ENCODE peak calls at places on chromosomes 6 and 20, in four cellular contexts. Y is uterus, B is fibroblast of pulmonary artery, L is astrocyte of the cerebellum. F is an unnamed sample.

GRCh38 chr20:535958-536357 is 7.6 kb downstream of the CSNK2A1 start:
- DNase-seq in L (no peak), Y (no peak), B (peak; percentile 20), F (peak; percentile 38)

GRCh38 chr6:150368762-150369161 is at the start of gene IYD:
- DNase-seq in Y (no peak), B (no peak), L (no peak), F (no peak)

GRCh38 chr20:61589055-61589385 is 337.0 kb downstream of the CDH4 start:
- DNase-seq in B (peak; percentile 49), L (peak; percentile 82), Y (no peak), F (peak; percentile 45)

GRCh38 chr6:139308936-139309603 is 17.3 kb upstream of the TXLNB start:
- DNase-seq in Y (peak; percentile 31), L (no peak), B (peak; percentile 85), F (peak; percentile 85)

GRCh38 chr6:1123976-1124375 is 187.9 kb upstream of the FOXQ1 start:
- DNase-seq in B (no peak), L (no peak), Y (no peak), F (no peak)

GRCh38 chr20:12077835-12078374 is 160.2 kb downstream of the BTBD3 start:
- DNase-seq in Y (peak; percentile 60), B (no peak), L (no peak), F (no peak)

GRCh38 chr6:79249136-79249535 is 14.7 kb upstream of the HMGN3 start:
- DNase-seq in L (no peak), B (no peak), Y (no peak), F (no peak)

GRCh38 chr6:43771858-43772570 is 2.0 kb downstream of the VEGFA start:
- DNase-seq in Y (peak; percentile 54), B (peak; percentile 43), L (no peak), F (peak; percentile 47)

GRCh38 chr6:155418017-155418749 is 37.5 kb downstream of the NOX3 start:
- DNase-seq in B (peak; percentile 77), Y (peak; percentile 48), L (peak; percentile 34), F (peak; percentile 70)

GRCh38 chr20:45779011-45779915 is 12.4 kb downstream of the WFDC3 start:
- DNase-seq in L (peak; percentile 99), Y (peak; percentile 97), B (peak; percentile 97), F (peak; percentile 98)

GRCh38 chr6:98833101-98834059 is 994 bp upstream of the POU3F2 start:
- DNase-seq in B (peak; percentile 26), L (no peak), Y (no peak), F (peak; percentile 45)

GRCh38 chr6:100948381-100949133 is 67.4 kb upstream of the ASCC3 start:
- DNase-seq in L (no peak), Y (no peak), B (peak; percentile 25), F (peak; percentile 27)

GRCh38 chr6:170085475-170086401 is 205.1 kb downstream of the DLL1 start:
- DNase-seq in L (no peak), Y (no peak), B (no peak), F (no peak)

GRCh38 chr6:102848796-102849195 is 1455.3 kb downstream of the GRIK2 start:
- DNase-seq in Y (no peak), L (no peak), B (no peak), F (no peak)

GRCh38 chr6:128554302-128554701 is 33.9 kb upstream of the PTPRK start:
- DNase-seq in Y (no peak), B (peak; percentile 27), L (no peak), F (peak; percentile 37)
- TF ChIP-seq CTCF in Y (peak; percentile 7), B (peak; percentile 27), L (peak; percentile 32), F (peak; percentile 27)

DNA sequence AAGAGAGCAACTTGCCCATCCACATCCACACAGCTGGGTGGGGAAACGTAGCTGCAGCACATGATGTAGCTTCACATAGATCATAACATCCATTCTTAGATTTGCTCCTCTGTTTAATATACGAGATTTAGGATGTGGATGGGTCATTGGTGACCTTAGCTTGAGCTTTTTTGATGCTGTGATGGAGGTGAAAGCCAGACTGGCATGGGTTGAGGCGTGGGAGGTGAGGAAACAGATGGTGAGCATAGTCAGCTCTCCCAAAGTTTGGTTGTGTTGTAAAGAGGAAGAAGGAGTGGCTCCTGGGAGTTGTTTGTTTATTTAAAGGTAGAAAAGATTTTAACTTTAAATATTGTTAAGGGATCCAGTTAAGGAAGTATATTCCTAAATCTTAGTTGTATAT is 5.3 kb downstream of the ARFGEF2 start:
- DNase-seq in L (no peak), B (no peak), Y (no peak), F (no peak)
- H3K4me3 ChIP-seq in L (no peak overlapping the region), B (no peak overlapping the region), Y (no peak overlapping the region), F (no peak overlapping the region)

DNA sequence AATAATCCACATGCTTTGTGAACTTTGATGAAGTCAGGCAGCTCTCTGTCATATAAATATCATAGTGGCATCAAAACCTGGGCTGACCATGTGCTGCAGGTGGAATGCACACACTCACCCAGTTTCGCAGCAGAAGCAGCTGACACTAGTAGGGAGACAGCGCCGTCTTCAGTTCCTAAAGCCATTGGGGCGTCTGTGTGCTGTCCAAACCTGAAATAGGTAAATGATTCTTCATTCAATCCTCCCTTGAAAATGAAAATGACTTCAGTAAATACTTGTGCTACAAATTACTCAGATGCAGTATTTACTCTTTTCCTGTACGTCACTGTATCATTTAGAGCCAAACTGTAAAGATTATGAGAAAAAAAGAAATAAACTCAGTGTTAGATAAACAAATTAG is 127.5 kb downstream of the EYA4 start:
- DNase-seq in Y (no peak), B (no peak), L (no peak), F (no peak)
- TF ChIP-seq CTCF in Y (no peak), B (no peak), L (no peak), F (no peak)

GRCh38 chr6:56732517-56732916 is 89.8 kb upstream of the DST start:
- DNase-seq in Y (no peak), B (no peak), L (no peak), F (no peak)
- H3K4me3 ChIP-seq in Y (no peak overlapping the region), B (no peak overlapping the region), L (no peak overlapping the region), F (no peak overlapping the region)

GRCh38 chr6:118736351-118736750 is 85.0 kb upstream of the CEP85L start:
- DNase-seq in Y (no peak), L (no peak), B (no peak), F (no peak)

GRCh38 chr6:118739976-118740771 is 88.8 kb upstream of the CEP85L start:
- DNase-seq in B (peak; percentile 52), Y (no peak), L (no peak), F (peak; percentile 42)

GRCh38 chr6:118735320-118735719 is 83.9 kb upstream of the CEP85L start:
- DNase-seq in B (peak; percentile 37), L (no peak), Y (no peak), F (peak; percentile 23)
- TF ChIP-seq CTCF in B (peak; percentile 66), L (peak; percentile 51), Y (peak; percentile 5), F (peak; percentile 48)